ENCODE peak calls at places on chromosome 16, in five cellular contexts. D, X, L, C and G are unnamed samples.

GRCh38 chr16:27544671-27545070 is 5.0 kb downstream of the GTF3C1 start:
- DNase-seq in D (no peak), X (no peak), L (no peak), C (no peak), G (no peak)

GRCh38 chr16:82971126-82971525 is 344.4 kb downstream of the CDH13 start:
- DNase-seq in D (no peak), X (peak), L (no peak), C (no peak), G (no peak)

GRCh38 chr16:23691483-23692189 is 12.9 kb downstream of the PLK1 start:
- DNase-seq in D (no peak), X (no peak), L (no peak), C (peak), G (no peak)

GRCh38 chr16:3035289-3035971 is 1.3 kb downstream of the BICDL2 start:
- DNase-seq in D (no peak), X (no peak), L (no peak), C (no peak), G (no peak)

GRCh38 chr16:49799172-49799571 is 56.7 kb downstream of the ZNF423 start:
- DNase-seq in D (no peak), X (peak), L (no peak), C (no peak), G (no peak)

GRCh38 chr16:79691001-79691400 is 90.5 kb upstream of the MAF start:
- DNase-seq in D (no peak), X (no peak), L (no peak), C (no peak), G (no peak)

GRCh38 chr16:10531582-10531981 is 48.8 kb downstream of the EMP2 start:
- DNase-seq in D (no peak), X (no peak), L (no peak), C (no peak), G (no peak)

GRCh38 chr16:23803591-23804123 is 32.1 kb upstream of the PRKCB start:
- DNase-seq in D (peak), X (peak), L (peak), C (no peak), G (peak)

GRCh38 chr16:48445782-48446533 is 60.7 kb upstream of the SIAH1 start:
- DNase-seq in D (no peak), X (no peak), L (no peak), C (no peak), G (no peak)

GRCh38 chr16:24216961-24217360 is 39.2 kb upstream of the CACNG3 start:
- DNase-seq in D (no peak), X (no peak), L (no peak), C (no peak), G (no peak)

GRCh38 chr16:54985156-54985555 is 54.5 kb downstream of the IRX5 start:
- DNase-seq in D (no peak), X (no peak), L (no peak), C (no peak), G (no peak)

GRCh38 chr16:31109622-31110021 is 1.4 kb downstream of the BCKDK start:
- DNase-seq in D (no peak), X (no peak), L (no peak), C (no peak), G (no peak)

GRCh38 chr16:14307623-14308356 is 236.7 kb downstream of the MRTFB start:
- DNase-seq in D (no peak), X (no peak), L (no peak), C (no peak), G (peak)

DNA sequence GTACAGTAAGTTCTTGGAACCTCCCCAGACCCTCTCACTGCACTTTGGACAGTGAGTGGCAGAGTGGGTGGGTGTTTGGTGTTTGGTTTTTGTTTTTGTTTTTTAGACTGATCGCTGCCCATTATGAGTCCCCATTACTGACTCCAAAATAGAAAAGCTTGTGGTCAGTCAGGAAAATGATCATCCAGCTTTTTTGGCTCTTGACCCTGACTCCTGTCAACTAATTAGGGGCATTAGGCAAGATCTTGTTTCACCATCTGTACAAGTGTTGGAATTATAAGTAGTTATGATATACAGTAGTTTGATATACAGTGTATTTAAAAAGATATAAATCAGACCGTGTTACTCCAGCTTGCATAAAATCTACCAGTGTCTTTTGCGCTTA is 6.3 kb downstream of the LYRM1 start:
- DNase-seq in D (no peak), X (no peak), L (no peak), C (no peak), G (no peak)
- H3K4me3 ChIP-seq in D (no peak), X (no peak), L (no peak), C (no peak), G (no peak)

DNA sequence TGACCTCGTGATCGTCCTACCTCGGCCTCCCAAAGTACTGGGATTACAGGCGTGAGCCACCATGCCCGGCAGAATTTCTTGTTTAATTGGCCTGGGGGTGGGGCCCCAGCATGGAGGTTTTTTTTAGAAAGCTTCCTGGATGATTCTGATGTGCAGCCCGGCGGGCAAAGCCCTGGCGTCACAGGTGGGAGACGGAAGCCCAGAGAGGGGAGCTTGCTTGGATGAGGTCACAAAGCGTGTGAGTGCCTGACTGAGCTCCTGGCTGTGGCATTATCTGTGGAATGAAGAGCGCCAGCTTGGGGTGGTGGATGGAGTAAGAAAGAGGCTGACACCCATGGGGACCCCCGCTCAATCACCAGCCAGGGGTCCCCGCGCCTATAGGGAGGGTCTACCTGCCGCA is 4.1 kb downstream of the VASN start:
- DNase-seq in D (no peak), X (no peak), L (no peak), C (no peak), G (no peak)
- H3K4me3 ChIP-seq in D (no peak), X (no peak), L (no peak), C (no peak), G (no peak)

GRCh38 chr16:77789646-77790370 is 1.4 kb downstream of the VAT1L start:
- DNase-seq in D (no peak), X (no peak), L (no peak), C (no peak), G (no peak)

GRCh38 chr16:77787452-77787851 is 912 bp upstream of the VAT1L start:
- DNase-seq in D (no peak), X (no peak), L (no peak), C (no peak), G (no peak)

GRCh38 chr16:77786448-77786847 is 1.9 kb upstream of the VAT1L start:
- DNase-seq in D (no peak), X (no peak), L (no peak), C (no peak), G (no peak)

GRCh38 chr16:77789085-77789611 is 784 bp downstream of the VAT1L start:
- DNase-seq in D (no peak), X (peak), L (no peak), C (no peak), G (no peak)

GRCh38 chr16:77788196-77789084 is at the start of gene VAT1L:
- DNase-seq in D (peak), X (peak), L (no peak), C (no peak), G (peak)
- H3K4me3 ChIP-seq in D (peak), X (peak), L (peak), C (peak), G (peak)

GRCh38 chr16:86373502-86373901 is 136.8 kb upstream of the FOXF1 start:
- DNase-seq in D (no peak), X (no peak), L (no peak), C (no peak), G (no peak)
- H3K4me3 ChIP-seq in D (no peak), X (no peak), L (no peak), C (no peak), G (no peak)

DNA sequence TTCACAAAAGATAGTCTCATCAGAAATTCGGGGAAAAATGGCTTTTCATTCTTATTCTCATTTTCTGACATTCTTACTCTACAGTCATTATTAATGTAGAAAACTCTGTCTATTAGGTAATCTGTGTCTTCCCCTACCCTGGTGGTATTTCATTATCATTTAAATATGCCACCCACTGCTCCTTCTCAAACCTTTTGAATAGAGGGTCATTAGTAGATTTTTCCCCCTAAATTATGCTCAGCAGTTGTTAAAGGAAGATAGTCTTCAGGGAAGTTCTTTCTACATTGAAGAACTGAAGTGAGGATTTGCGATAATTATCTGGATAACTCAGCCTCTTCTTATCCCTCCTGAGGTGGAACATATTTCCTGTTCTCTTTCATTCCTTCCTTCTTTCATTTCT is 989.5 kb upstream of the RBFOX1 start:
- DNase-seq in D (no peak), X (no peak), L (no peak), C (no peak), G (no peak)
- H3K4me3 ChIP-seq in D (no peak), X (no peak), L (no peak), C (no peak), G (no peak)

GRCh38 chr16:85956426-85956825 is 57.5 kb downstream of the IRF8 start:
- DNase-seq in D (no peak), X (no peak), L (no peak), C (no peak), G (no peak)
- H3K4me3 ChIP-seq in D (no peak), X (no peak), L (no peak), C (no peak), G (no peak)